ENCODE peak calls at places on chromosome 11, in four cellular contexts. E is stomach, K is upper lobe of left lung, G is lower lobe of right lung. W is an unnamed sample.

GRCh38 chr11:44030276-44030932 is 17.4 kb upstream of the ACCSL start:
- DNase-seq in E (no peak), K (no peak), G (no peak), W (peak)

GRCh38 chr11:67072295-67072694 is 15.6 kb downstream of the RHOD start:
- DNase-seq in E (no peak), K (no peak), G (no peak), W (no peak)

GRCh38 chr11:7688238-7688826 is 15.0 kb upstream of the CYB5R2 start:
- DNase-seq in E (no peak), K (no peak), G (no peak), W (no peak)

GRCh38 chr11:107712342-107712741 is 486 bp upstream of the SLN start:
- DNase-seq in E (no peak), K (no peak), G (no peak), W (no peak)

GRCh38 chr11:68328374-68329091 is 16.1 kb downstream of the LRP5 start:
- DNase-seq in E (peak), K (peak), G (no peak), W (no peak)

GRCh38 chr11:34513674-34513995 is at the start of gene ELF5:
- DNase-seq in E (no peak), K (no peak), G (no peak), W (no peak)

GRCh38 chr11:114053406-114053805 is 6.1 kb upstream of the ZBTB16 start:
- DNase-seq in E (no peak), K (no peak), G (no peak), W (no peak)

GRCh38 chr11:65014146-65014960 is at the start of gene ARL2:
- DNase-seq in E (peak), K (peak), G (no peak), W (peak)

GRCh38 chr11:942853-943252 is 17.2 kb downstream of the AP2A2 start:
- DNase-seq in E (no peak), K (no peak), G (no peak), W (no peak)

GRCh38 chr11:91802475-91802874 is 422.1 kb upstream of the FAT3 start:
- DNase-seq in E (no peak), K (no peak), G (no peak), W (no peak)

GRCh38 chr11:86800956-86801264 is 568 bp downstream of the PRSS23 start:
- DNase-seq in E (no peak), K (no peak), G (no peak), W (no peak)

GRCh38 chr11:112024178-112024777 is 930 bp upstream of the DLAT start:
- DNase-seq in E (no peak), K (no peak), G (no peak), W (no peak)

GRCh38 chr11:112958670-112959069 is 2.5 kb upstream of the NCAM1 start:
- DNase-seq in E (no peak), K (no peak), G (no peak), W (no peak)

GRCh38 chr11:88035271-88035670 is 140.0 kb downstream of the RAB38 start:
- DNase-seq in E (no peak), K (no peak), G (no peak), W (no peak)

GRCh38 chr11:102177974-102178631 is 67.9 kb downstream of the YAP1 start:
- DNase-seq in E (no peak), K (no peak), G (no peak), W (no peak)

GRCh38 chr11:119049081-119049480 is 7.9 kb downstream of the HYOU1 start:
- DNase-seq in E (no peak), K (no peak), G (no peak), W (no peak)

GRCh38 chr11:93020248-93021088 is 51.0 kb downstream of the MTNR1B start:
- DNase-seq in E (no peak), K (no peak), G (no peak), W (no peak)

GRCh38 chr11:66069715-66070603 is at the start of gene PACS1:
- DNase-seq in E (peak), K (peak), G (peak), W (peak)

GRCh38 chr11:133987221-133987620 is 30.5 kb upstream of the IGSF9B start:
- DNase-seq in E (no peak), K (no peak), G (no peak), W (no peak)

DNA sequence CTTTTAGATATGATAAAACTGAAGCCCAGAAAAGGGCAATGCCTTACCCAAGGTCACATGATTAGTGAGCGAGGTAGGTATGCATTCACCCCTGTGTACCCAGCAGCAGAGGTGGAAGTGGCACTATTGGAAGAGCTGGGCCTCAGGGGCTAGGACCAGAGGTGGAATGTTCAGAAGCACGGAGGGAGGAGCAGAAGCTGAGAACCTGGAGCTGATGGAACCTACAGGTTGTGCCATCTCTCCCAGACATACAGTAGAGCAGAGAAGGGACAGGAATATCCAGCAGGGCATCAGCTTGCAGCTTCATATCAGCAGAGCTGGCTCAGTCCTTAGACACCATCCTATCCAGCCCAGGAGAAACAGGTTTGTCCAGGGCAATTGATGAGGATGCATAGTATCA is 14.6 kb upstream of the FCHSD2 start:
- DNase-seq in E (no peak), K (no peak), G (no peak), W (peak)
- H3K4me3 ChIP-seq in E (no peak), K (no peak), G (no peak), W (no peak)

DNA sequence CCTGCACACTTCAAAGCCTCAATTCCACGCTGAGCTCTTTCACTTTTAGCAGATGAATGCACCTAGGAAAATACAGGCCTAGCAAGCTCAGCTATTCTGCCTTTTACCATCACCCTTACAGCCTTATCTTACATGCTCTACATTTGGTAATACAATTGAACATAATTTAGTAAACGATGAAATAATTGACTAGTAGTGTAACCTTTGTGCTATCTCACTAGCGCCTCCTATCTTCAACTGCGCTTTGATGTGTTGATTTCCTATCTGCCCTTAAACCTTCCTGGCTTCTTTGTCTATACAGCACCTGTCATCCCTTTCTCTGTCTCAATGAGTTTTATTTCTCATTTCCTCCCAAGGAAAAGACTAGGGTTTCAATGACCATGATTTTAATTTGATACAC is 149.7 kb downstream of the LRRC4C start:
- DNase-seq in E (no peak), K (no peak), G (no peak), W (no peak)
- TF ChIP-seq CTCF in E (no peak), K (no peak), G (no peak), W (no peak)

GRCh38 chr11:110713469-110713776 is 1.2 kb upstream of the ARHGAP20 start:
- DNase-seq in E (no peak), K (no peak), G (no peak), W (no peak)
- H3K4me3 ChIP-seq in E (peak), K (peak), G (peak), W (no peak)

GRCh38 chr11:130437848-130438247 is 9.4 kb upstream of the ADAMTS8 start:
- DNase-seq in E (no peak), K (no peak), G (no peak), W (no peak)
- TF ChIP-seq CTCF in E (no peak), K (no peak), G (no peak), W (no peak)

DNA sequence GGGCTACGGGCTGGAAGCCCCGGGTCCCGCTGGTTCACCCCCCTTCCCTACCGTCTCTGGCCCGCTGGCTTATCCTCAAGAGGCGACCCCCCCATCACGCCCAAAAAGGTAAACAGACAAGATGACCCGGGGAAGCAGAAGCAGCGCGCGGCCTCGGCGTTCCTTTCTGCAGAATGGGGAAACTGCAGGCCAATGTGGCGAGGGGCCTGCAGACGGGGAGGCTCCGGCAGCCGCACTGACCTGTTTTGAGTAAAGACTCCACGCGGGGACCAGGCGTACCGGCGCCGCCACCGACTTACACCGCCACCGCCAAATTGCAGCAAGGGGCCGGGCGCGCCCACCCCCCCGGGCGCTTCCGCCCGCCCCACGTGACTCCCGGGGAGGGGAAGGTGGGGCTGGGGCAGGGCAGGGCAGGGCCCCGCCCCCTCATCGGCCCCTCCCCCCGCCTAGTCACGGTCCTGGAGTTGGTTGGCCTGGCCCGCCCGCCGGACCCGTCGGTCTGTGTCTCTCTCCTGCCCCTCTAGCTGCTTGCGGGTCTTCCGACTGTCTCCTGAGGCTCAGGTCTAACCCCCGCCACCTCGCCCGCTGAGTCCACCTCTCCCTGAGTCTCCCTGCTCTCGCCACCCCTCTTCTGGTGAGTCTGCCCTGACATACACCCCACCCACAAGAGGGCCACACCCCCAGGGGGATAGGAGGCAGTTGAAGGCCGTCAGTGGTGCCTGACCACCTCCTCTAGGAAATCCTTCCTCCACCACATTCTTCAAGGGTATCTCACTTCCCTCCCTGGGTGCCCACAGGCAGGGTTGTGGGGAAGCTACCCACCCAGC is at the start of gene ARAP1:
- DNase-seq in E (peak), K (peak), G (peak), W (peak)
- H3K4me3 ChIP-seq in E (peak), K (peak), G (peak), W (peak)

GRCh38 chr11:75537740-75538139 is 12.0 kb upstream of the GDPD5 start:
- DNase-seq in E (no peak), K (no peak), G (no peak), W (no peak)
- TF ChIP-seq CTCF in E (no peak), K (no peak), G (no peak), W (no peak)

W was measured in coronary artery.